ENCODE peak calls at places on chromosome 2, in six cellular contexts. One of them, this sample, is unnamed.

GRCh38 chr2:224966663-224967062 is 75.6 kb downstream of the DOCK10 start:
- DNase-seq in neural crest cell: no peak
- DNase-seq in H9: no peak
- DNase-seq in activated CD4-positive, alpha-beta T cell treated with anti-CD3 and anti-CD28 coated beads for 36 hours: no peak
- DNase-seq in skeletal muscle cell: no peak
- DNase-seq in fibroblast of the aortic adventitia: no peak
- DNase-seq in this sample: no peak

GRCh38 chr2:121316986-121317385 is 32.0 kb upstream of the TFCP2L1 start:
- DNase-seq in neural crest cell: no peak
- DNase-seq in H9: no peak
- DNase-seq in activated CD4-positive, alpha-beta T cell treated with anti-CD3 and anti-CD28 coated beads for 36 hours: no peak
- DNase-seq in skeletal muscle cell: no peak
- DNase-seq in fibroblast of the aortic adventitia: no peak
- DNase-seq in this sample: no peak

GRCh38 chr2:173021939-173022371 is 53.7 kb upstream of the MAP3K20 start:
- DNase-seq in neural crest cell: no peak
- DNase-seq in H9: no peak
- DNase-seq in activated CD4-positive, alpha-beta T cell treated with anti-CD3 and anti-CD28 coated beads for 36 hours: peak; percentile 6
- DNase-seq in skeletal muscle cell: no peak
- DNase-seq in fibroblast of the aortic adventitia: peak; percentile 43
- DNase-seq in this sample: no peak

GRCh38 chr2:232988444-232988843 is 24.6 kb downstream of the NGEF start:
- DNase-seq in neural crest cell: no peak
- DNase-seq in H9: no peak
- DNase-seq in activated CD4-positive, alpha-beta T cell treated with anti-CD3 and anti-CD28 coated beads for 36 hours: peak; percentile 32
- DNase-seq in skeletal muscle cell: peak; percentile 93
- DNase-seq in fibroblast of the aortic adventitia: peak; percentile 99
- DNase-seq in this sample: peak; percentile 47

GRCh38 chr2:112092286-112093041 is 37.4 kb downstream of the TMEM87B start:
- DNase-seq in neural crest cell: no peak
- DNase-seq in H9: no peak
- DNase-seq in activated CD4-positive, alpha-beta T cell treated with anti-CD3 and anti-CD28 coated beads for 36 hours: peak; percentile 12
- DNase-seq in skeletal muscle cell: peak; percentile 36
- DNase-seq in fibroblast of the aortic adventitia: peak; percentile 82
- DNase-seq in this sample: no peak

GRCh38 chr2:217856871-217857270 is 145.9 kb downstream of the TNS1 start:
- DNase-seq in neural crest cell: no peak
- DNase-seq in H9: no peak
- DNase-seq in activated CD4-positive, alpha-beta T cell treated with anti-CD3 and anti-CD28 coated beads for 36 hours: no peak
- DNase-seq in skeletal muscle cell: no peak
- DNase-seq in fibroblast of the aortic adventitia: no peak
- DNase-seq in this sample: no peak

GRCh38 chr2:238973038-238973772 is 125.3 kb downstream of the TWIST2 start:
- DNase-seq in neural crest cell: no peak
- DNase-seq in H9: no peak
- DNase-seq in activated CD4-positive, alpha-beta T cell treated with anti-CD3 and anti-CD28 coated beads for 36 hours: no peak
- DNase-seq in skeletal muscle cell: no peak
- DNase-seq in fibroblast of the aortic adventitia: peak; percentile 49
- DNase-seq in this sample: peak; percentile 56

GRCh38 chr2:80238692-80239469 is 65.7 kb downstream of the LRRTM1 start:
- DNase-seq in neural crest cell: peak; percentile 51
- DNase-seq in H9: peak; percentile 43
- DNase-seq in activated CD4-positive, alpha-beta T cell treated with anti-CD3 and anti-CD28 coated beads for 36 hours: peak; percentile 39
- DNase-seq in skeletal muscle cell: peak; percentile 3
- DNase-seq in fibroblast of the aortic adventitia: peak; percentile 45
- DNase-seq in this sample: peak; percentile 29

GRCh38 chr2:241091734-241092445 is 10.2 kb downstream of the MTERF4 start:
- DNase-seq in neural crest cell: no peak
- DNase-seq in H9: no peak
- DNase-seq in activated CD4-positive, alpha-beta T cell treated with anti-CD3 and anti-CD28 coated beads for 36 hours: no peak
- DNase-seq in skeletal muscle cell: no peak
- DNase-seq in fibroblast of the aortic adventitia: no peak
- DNase-seq in this sample: no peak

This sample was measured in ELF-1.